ENCODE peak calls at places on chromosome 10, in four cellular contexts. One of them, this sample, is unnamed.

GRCh38 chr10:130814610-130815009 is 496.9 kb downstream of the TCERG1L start:
- DNase-seq in occipital lobe: no peak
- DNase-seq in stimulated activated CD4-positive, alpha-beta T cell treated with anti-CD3 and anti-CD28 coated beads, Interleukin-4, amount 100 ng/mL, for 48 hours: no peak
- DNase-seq in EH: no peak
- DNase-seq in this sample: no peak

GRCh38 chr10:32744321-32744720 is 213.7 kb downstream of the ITGB1 start:
- DNase-seq in stimulated activated CD4-positive, alpha-beta T cell treated with anti-CD3 and anti-CD28 coated beads, Interleukin-4, amount 100 ng/mL, for 48 hours: no peak
- DNase-seq in occipital lobe: no peak
- DNase-seq in EH: peak
- DNase-seq in this sample: no peak

GRCh38 chr10:102918817-102919236 is 733 bp downstream of the CNNM2 start:
- DNase-seq in occipital lobe: no peak
- DNase-seq in stimulated activated CD4-positive, alpha-beta T cell treated with anti-CD3 and anti-CD28 coated beads, Interleukin-4, amount 100 ng/mL, for 48 hours: peak
- DNase-seq in EH: peak
- DNase-seq in this sample: no peak

GRCh38 chr10:48821692-48822091 is 117.9 kb downstream of the LRRC18 start:
- DNase-seq in EH: no peak
- DNase-seq in stimulated activated CD4-positive, alpha-beta T cell treated with anti-CD3 and anti-CD28 coated beads, Interleukin-4, amount 100 ng/mL, for 48 hours: no peak
- DNase-seq in occipital lobe: no peak
- DNase-seq in this sample: no peak

GRCh38 chr10:112741830-112742402 is 208.1 kb upstream of the TCF7L2 start:
- DNase-seq in occipital lobe: no peak
- DNase-seq in stimulated activated CD4-positive, alpha-beta T cell treated with anti-CD3 and anti-CD28 coated beads, Interleukin-4, amount 100 ng/mL, for 48 hours: no peak
- DNase-seq in EH: no peak
- DNase-seq in this sample: peak

GRCh38 chr10:86718556-86718955 is 37.9 kb upstream of the BMPR1A start:
- DNase-seq in occipital lobe: no peak
- DNase-seq in EH: no peak
- DNase-seq in stimulated activated CD4-positive, alpha-beta T cell treated with anti-CD3 and anti-CD28 coated beads, Interleukin-4, amount 100 ng/mL, for 48 hours: no peak
- DNase-seq in this sample: no peak

GRCh38 chr10:113644185-113645120 is 19.4 kb downstream of the NRAP start:
- DNase-seq in stimulated activated CD4-positive, alpha-beta T cell treated with anti-CD3 and anti-CD28 coated beads, Interleukin-4, amount 100 ng/mL, for 48 hours: no peak
- DNase-seq in occipital lobe: no peak
- DNase-seq in EH: peak
- DNase-seq in this sample: no peak

GRCh38 chr10:18659784-18660561 is 742 bp downstream of the ARL5B start:
- DNase-seq in EH: peak
- DNase-seq in stimulated activated CD4-positive, alpha-beta T cell treated with anti-CD3 and anti-CD28 coated beads, Interleukin-4, amount 100 ng/mL, for 48 hours: no peak
- DNase-seq in occipital lobe: no peak
- DNase-seq in this sample: no peak

GRCh38 chr10:97703398-97704067 is 10.0 kb upstream of the MARVELD1 start:
- DNase-seq in stimulated activated CD4-positive, alpha-beta T cell treated with anti-CD3 and anti-CD28 coated beads, Interleukin-4, amount 100 ng/mL, for 48 hours: no peak
- DNase-seq in occipital lobe: no peak
- DNase-seq in EH: no peak
- DNase-seq in this sample: no peak

GRCh38 chr10:97718659-97719142 is 5.2 kb downstream of the MARVELD1 start:
- DNase-seq in occipital lobe: no peak
- DNase-seq in stimulated activated CD4-positive, alpha-beta T cell treated with anti-CD3 and anti-CD28 coated beads, Interleukin-4, amount 100 ng/mL, for 48 hours: no peak
- DNase-seq in EH: peak
- DNase-seq in this sample: peak

GRCh38 chr10:131315343-131315742 is 3.8 kb upstream of the TCERG1L start:
- DNase-seq in EH: no peak
- DNase-seq in stimulated activated CD4-positive, alpha-beta T cell treated with anti-CD3 and anti-CD28 coated beads, Interleukin-4, amount 100 ng/mL, for 48 hours: no peak
- DNase-seq in occipital lobe: no peak
- DNase-seq in this sample: no peak

GRCh38 chr10:65570143-65571010 is 1355.5 kb upstream of the LRRTM3 start:
- DNase-seq in stimulated activated CD4-positive, alpha-beta T cell treated with anti-CD3 and anti-CD28 coated beads, Interleukin-4, amount 100 ng/mL, for 48 hours: no peak
- DNase-seq in occipital lobe: no peak
- DNase-seq in EH: peak
- DNase-seq in this sample: no peak

GRCh38 chr10:79904671-79905321 is 44.1 kb downstream of the SFTPD start:
- DNase-seq in stimulated activated CD4-positive, alpha-beta T cell treated with anti-CD3 and anti-CD28 coated beads, Interleukin-4, amount 100 ng/mL, for 48 hours: peak
- DNase-seq in EH: peak
- DNase-seq in occipital lobe: peak
- DNase-seq in this sample: peak

GRCh38 chr10:114030140-114030539 is 13.5 kb upstream of the ADRB1 start:
- DNase-seq in EH: no peak
- DNase-seq in occipital lobe: no peak
- DNase-seq in stimulated activated CD4-positive, alpha-beta T cell treated with anti-CD3 and anti-CD28 coated beads, Interleukin-4, amount 100 ng/mL, for 48 hours: no peak
- DNase-seq in this sample: no peak

GRCh38 chr10:133039107-133039822 is 48.5 kb upstream of the ADGRA1 start:
- DNase-seq in EH: no peak
- DNase-seq in occipital lobe: no peak
- DNase-seq in stimulated activated CD4-positive, alpha-beta T cell treated with anti-CD3 and anti-CD28 coated beads, Interleukin-4, amount 100 ng/mL, for 48 hours: no peak
- DNase-seq in this sample: peak

GRCh38 chr10:43203491-43204393 is 63.1 kb downstream of the RASGEF1A start:
- DNase-seq in EH: no peak
- DNase-seq in stimulated activated CD4-positive, alpha-beta T cell treated with anti-CD3 and anti-CD28 coated beads, Interleukin-4, amount 100 ng/mL, for 48 hours: no peak
- DNase-seq in occipital lobe: no peak
- DNase-seq in this sample: peak

GRCh38 chr10:78907458-78908211 is 161.1 kb upstream of the ZMIZ1 start:
- DNase-seq in stimulated activated CD4-positive, alpha-beta T cell treated with anti-CD3 and anti-CD28 coated beads, Interleukin-4, amount 100 ng/mL, for 48 hours: no peak
- DNase-seq in EH: no peak
- DNase-seq in occipital lobe: no peak
- DNase-seq in this sample: no peak

GRCh38 chr10:101007915-101008822 is 8.6 kb downstream of the LZTS2 start:
- DNase-seq in occipital lobe: no peak
- DNase-seq in EH: peak
- DNase-seq in stimulated activated CD4-positive, alpha-beta T cell treated with anti-CD3 and anti-CD28 coated beads, Interleukin-4, amount 100 ng/mL, for 48 hours: no peak
- DNase-seq in this sample: no peak

GRCh38 chr10:68212721-68213352 is 19.1 kb downstream of the ATOH7 start:
- DNase-seq in stimulated activated CD4-positive, alpha-beta T cell treated with anti-CD3 and anti-CD28 coated beads, Interleukin-4, amount 100 ng/mL, for 48 hours: no peak
- DNase-seq in EH: peak
- DNase-seq in occipital lobe: no peak
- DNase-seq in this sample: no peak

GRCh38 chr10:129935861-129936140 is 28.3 kb downstream of the EBF3 start:
- DNase-seq in stimulated activated CD4-positive, alpha-beta T cell treated with anti-CD3 and anti-CD28 coated beads, Interleukin-4, amount 100 ng/mL, for 48 hours: no peak
- DNase-seq in EH: no peak
- DNase-seq in occipital lobe: no peak
- DNase-seq in this sample: no peak

GRCh38 chr10:127033116-127033515 is 127.9 kb downstream of the DOCK1 start:
- DNase-seq in occipital lobe: no peak
- DNase-seq in stimulated activated CD4-positive, alpha-beta T cell treated with anti-CD3 and anti-CD28 coated beads, Interleukin-4, amount 100 ng/mL, for 48 hours: no peak
- DNase-seq in EH: no peak
- DNase-seq in this sample: no peak

GRCh38 chr10:124725791-124726190 is 18.4 kb downstream of the FAM53B start:
- DNase-seq in occipital lobe: no peak
- DNase-seq in EH: no peak
- DNase-seq in stimulated activated CD4-positive, alpha-beta T cell treated with anti-CD3 and anti-CD28 coated beads, Interleukin-4, amount 100 ng/mL, for 48 hours: no peak
- DNase-seq in this sample: no peak

GRCh38 chr10:1393481-1393880 is 337.3 kb downstream of the WDR37 start:
- DNase-seq in EH: no peak
- DNase-seq in occipital lobe: no peak
- DNase-seq in stimulated activated CD4-positive, alpha-beta T cell treated with anti-CD3 and anti-CD28 coated beads, Interleukin-4, amount 100 ng/mL, for 48 hours: no peak
- DNase-seq in this sample: no peak

GRCh38 chr10:44352316-44353127 is 32.4 kb downstream of the CXCL12 start:
- DNase-seq in stimulated activated CD4-positive, alpha-beta T cell treated with anti-CD3 and anti-CD28 coated beads, Interleukin-4, amount 100 ng/mL, for 48 hours: no peak
- DNase-seq in EH: peak
- DNase-seq in occipital lobe: no peak
- DNase-seq in this sample: no peak

GRCh38 chr10:3995302-3996210 is 210.5 kb upstream of the KLF6 start:
- DNase-seq in occipital lobe: no peak
- DNase-seq in stimulated activated CD4-positive, alpha-beta T cell treated with anti-CD3 and anti-CD28 coated beads, Interleukin-4, amount 100 ng/mL, for 48 hours: no peak
- DNase-seq in EH: peak
- DNase-seq in this sample: no peak

GRCh38 chr10:91103384-91104184 is 116.9 kb upstream of the PCGF5 start:
- DNase-seq in occipital lobe: no peak
- DNase-seq in stimulated activated CD4-positive, alpha-beta T cell treated with anti-CD3 and anti-CD28 coated beads, Interleukin-4, amount 100 ng/mL, for 48 hours: no peak
- DNase-seq in EH: no peak
- DNase-seq in this sample: no peak